ENCODE peak calls at places on chromosomes 11 and 22, in six cellular contexts. One of them, this sample, is unnamed.
A peak's percentile ranks its signal among the peaks of the same experiment; 100 is the strongest.

GRCh38 chr22:22901578-22902218 is 14.1 kb downstream of the IGLL5 start:
- DNase-seq in transverse colon: no peak
- DNase-seq in adrenal gland: no peak
- DNase-seq in K562: peak; percentile 60
- DNase-seq in A549: no peak
- DNase-seq in OCI-LY7: no peak
- DNase-seq in this sample: no peak

GRCh38 chr11:92828576-92828975 is 140.9 kb upstream of the MTNR1B start:
- DNase-seq in A549: no peak
- DNase-seq in OCI-LY7: no peak
- DNase-seq in K562: no peak
- DNase-seq in transverse colon: no peak
- DNase-seq in adrenal gland: no peak
- DNase-seq in this sample: peak; percentile 72

GRCh38 chr11:87315229-87315628 is 277.5 kb downstream of the TMEM135 start:
- DNase-seq in transverse colon: no peak
- DNase-seq in adrenal gland: no peak
- DNase-seq in A549: no peak
- DNase-seq in K562: no peak
- DNase-seq in OCI-LY7: no peak
- DNase-seq in this sample: no peak

GRCh38 chr11:47270331-47271271 is 668 bp downstream of the MADD start:
- DNase-seq in A549: peak; percentile 44
- DNase-seq in K562: peak; percentile 67
- DNase-seq in transverse colon: peak; percentile 34
- DNase-seq in OCI-LY7: peak; percentile 55
- DNase-seq in adrenal gland: peak; percentile 67
- DNase-seq in this sample: peak; percentile 42

GRCh38 chr11:86303257-86303656 is 1.2 kb downstream of the HIKESHI start:
- DNase-seq in K562: no peak
- DNase-seq in A549: no peak
- DNase-seq in adrenal gland: no peak
- DNase-seq in transverse colon: no peak
- DNase-seq in OCI-LY7: no peak
- DNase-seq in this sample: no peak

GRCh38 chr22:49136041-49136815 is 691.4 kb downstream of the BRD1 start:
- DNase-seq in adrenal gland: no peak
- DNase-seq in transverse colon: no peak
- DNase-seq in K562: no peak
- DNase-seq in A549: no peak
- DNase-seq in OCI-LY7: no peak
- DNase-seq in this sample: no peak

GRCh38 chr11:123561046-123561781 is 93.2 kb downstream of the SCN3B start:
- DNase-seq in OCI-LY7: no peak
- DNase-seq in A549: no peak
- DNase-seq in adrenal gland: peak; percentile 76
- DNase-seq in K562: no peak
- DNase-seq in transverse colon: no peak
- DNase-seq in this sample: peak; percentile 80

GRCh38 chr11:121351089-121351488 is 58.5 kb downstream of the SC5D start:
- DNase-seq in transverse colon: no peak
- DNase-seq in adrenal gland: no peak
- DNase-seq in K562: no peak
- DNase-seq in A549: no peak
- DNase-seq in OCI-LY7: no peak
- DNase-seq in this sample: no peak

GRCh38 chr11:134584001-134584561 is 172.0 kb upstream of the B3GAT1 start:
- DNase-seq in OCI-LY7: no peak
- DNase-seq in K562: no peak
- DNase-seq in transverse colon: no peak
- DNase-seq in adrenal gland: peak; percentile 22
- DNase-seq in A549: no peak
- DNase-seq in this sample: no peak

GRCh38 chr11:17019231-17019630 is 5.0 kb upstream of the PLEKHA7 start:
- DNase-seq in A549: no peak
- DNase-seq in K562: no peak
- DNase-seq in OCI-LY7: no peak
- DNase-seq in transverse colon: no peak
- DNase-seq in adrenal gland: no peak
- DNase-seq in this sample: no peak

GRCh38 chr11:123211134-123211879 is 16.3 kb upstream of the CLMP start:
- DNase-seq in K562: no peak
- DNase-seq in adrenal gland: no peak
- DNase-seq in transverse colon: no peak
- DNase-seq in OCI-LY7: no peak
- DNase-seq in A549: no peak
- DNase-seq in this sample: no peak

GRCh38 chr11:95076416-95076815 is 9.7 kb downstream of the SRSF8 start:
- DNase-seq in K562: no peak
- DNase-seq in adrenal gland: peak; percentile 38
- DNase-seq in OCI-LY7: no peak
- DNase-seq in A549: no peak
- DNase-seq in transverse colon: no peak
- DNase-seq in this sample: no peak

GRCh38 chr11:21927628-21928027 is 265.3 kb upstream of the ANO5 start:
- DNase-seq in OCI-LY7: no peak
- DNase-seq in transverse colon: no peak
- DNase-seq in adrenal gland: peak; percentile 20
- DNase-seq in A549: no peak
- DNase-seq in K562: no peak
- DNase-seq in this sample: no peak

GRCh38 chr11:75212463-75212862 is 28.1 kb upstream of the TPBGL start:
- DNase-seq in A549: no peak
- DNase-seq in K562: no peak
- DNase-seq in OCI-LY7: no peak
- DNase-seq in transverse colon: no peak
- DNase-seq in adrenal gland: no peak
- DNase-seq in this sample: no peak

GRCh38 chr22:20033045-20033706 is 12.3 kb downstream of the TANGO2 start:
- DNase-seq in adrenal gland: peak; percentile 96
- DNase-seq in A549: no peak
- DNase-seq in K562: no peak
- DNase-seq in OCI-LY7: no peak
- DNase-seq in transverse colon: no peak
- DNase-seq in this sample: no peak

GRCh38 chr11:56152333-56152732 is 7.8 kb downstream of the OR8K5 start:
- DNase-seq in K562: no peak
- DNase-seq in A549: no peak
- DNase-seq in OCI-LY7: no peak
- DNase-seq in transverse colon: no peak
- DNase-seq in adrenal gland: no peak
- DNase-seq in this sample: no peak

GRCh38 chr11:119999220-119999619 is 138.7 kb downstream of the TRIM29 start:
- DNase-seq in OCI-LY7: peak; percentile 13
- DNase-seq in adrenal gland: no peak
- DNase-seq in A549: no peak
- DNase-seq in K562: no peak
- DNase-seq in transverse colon: no peak
- DNase-seq in this sample: no peak

GRCh38 chr11:5364214-5364613 is 12.9 kb downstream of the OR51B6 start:
- DNase-seq in K562: no peak
- DNase-seq in OCI-LY7: no peak
- DNase-seq in A549: no peak
- DNase-seq in adrenal gland: no peak
- DNase-seq in transverse colon: no peak
- DNase-seq in this sample: no peak

GRCh38 chr11:117090111-117090706 is 8.0 kb downstream of the SIK3 start:
- DNase-seq in transverse colon: no peak
- DNase-seq in adrenal gland: no peak
- DNase-seq in OCI-LY7: no peak
- DNase-seq in A549: no peak
- DNase-seq in K562: no peak
- DNase-seq in this sample: no peak

GRCh38 chr11:59009661-59010060 is 70.4 kb downstream of the GLYATL1 start:
- DNase-seq in A549: no peak
- DNase-seq in OCI-LY7: peak; percentile 63
- DNase-seq in adrenal gland: no peak
- DNase-seq in transverse colon: no peak
- DNase-seq in K562: no peak
- DNase-seq in this sample: no peak

GRCh38 chr11:123434911-123435310 is 4.8 kb downstream of the GRAMD1B start:
- DNase-seq in K562: no peak
- DNase-seq in A549: no peak
- DNase-seq in adrenal gland: no peak
- DNase-seq in transverse colon: no peak
- DNase-seq in OCI-LY7: no peak
- DNase-seq in this sample: no peak

GRCh38 chr11:119196833-119197483 is 9.2 kb upstream of the CBL start:
- DNase-seq in K562: peak; percentile 75
- DNase-seq in transverse colon: peak; percentile 75
- DNase-seq in adrenal gland: peak; percentile 72
- DNase-seq in A549: peak; percentile 80
- DNase-seq in OCI-LY7: peak; percentile 89
- DNase-seq in this sample: peak; percentile 76

GRCh38 chr22:45860201-45860600 is 116.8 kb downstream of the WNT7B start:
- DNase-seq in OCI-LY7: no peak
- DNase-seq in K562: no peak
- DNase-seq in transverse colon: no peak
- DNase-seq in A549: no peak
- DNase-seq in adrenal gland: no peak
- DNase-seq in this sample: no peak

GRCh38 chr11:104161751-104162450 is 2.0 kb downstream of the PDGFD start:
- DNase-seq in adrenal gland: no peak
- DNase-seq in K562: no peak
- DNase-seq in A549: no peak
- DNase-seq in transverse colon: no peak
- DNase-seq in OCI-LY7: no peak
- DNase-seq in this sample: no peak
- H3K4me1 ChIP-seq in adrenal gland: peaks cover 18% of the 10 kb centered on the region
- H3K4me1 ChIP-seq in K562: no peaks in the 10 kb centered on the region
- H3K4me1 ChIP-seq in A549: peaks cover 36% of the 10 kb centered on the region
- H3K4me1 ChIP-seq in transverse colon: peaks cover 7% of the 10 kb centered on the region
- H3K4me1 ChIP-seq in OCI-LY7: peaks cover 19% of the 10 kb centered on the region
- H3K4me1 ChIP-seq in this sample: no peaks in the 10 kb centered on the region

GRCh38 chr11:81237139-81237538 is 1496.5 kb downstream of the FAM181B start:
- DNase-seq in OCI-LY7: peak; percentile 19
- DNase-seq in transverse colon: no peak
- DNase-seq in A549: no peak
- DNase-seq in K562: no peak
- DNase-seq in adrenal gland: no peak
- DNase-seq in this sample: no peak
- TF ChIP-seq CTCF in OCI-LY7: peak; percentile 66
- TF ChIP-seq CTCF in transverse colon: peak; percentile 7
- TF ChIP-seq CTCF in A549: peak; percentile 29
- TF ChIP-seq CTCF in K562: no peak
- TF ChIP-seq CTCF in adrenal gland: peak; percentile 62
- TF ChIP-seq CTCF in this sample: peak; percentile 25

GRCh38 chr11:125264091-125265022 is 99.8 kb downstream of the PKNOX2 start:
- DNase-seq in transverse colon: no peak
- DNase-seq in A549: no peak
- DNase-seq in OCI-LY7: no peak
- DNase-seq in adrenal gland: no peak
- DNase-seq in K562: no peak
- DNase-seq in this sample: no peak
- H3K4me3 ChIP-seq in transverse colon: no peak overlapping the region
- H3K4me3 ChIP-seq in A549: no peak overlapping the region
- H3K4me3 ChIP-seq in OCI-LY7: no peak overlapping the region
- H3K4me3 ChIP-seq in adrenal gland: no peak overlapping the region
- H3K4me3 ChIP-seq in K562: no peak overlapping the region
- H3K4me3 ChIP-seq in this sample: no peak overlapping the region

GRCh38 chr11:9571766-9572120 is 1.7 kb upstream of the WEE1 start:
- DNase-seq in adrenal gland: no peak
- DNase-seq in transverse colon: no peak
- DNase-seq in OCI-LY7: no peak
- DNase-seq in K562: no peak
- DNase-seq in A549: no peak
- DNase-seq in this sample: no peak

GRCh38 chr11:9571071-9571765 is 2.3 kb upstream of the WEE1 start:
- DNase-seq in OCI-LY7: peak; percentile 58
- DNase-seq in adrenal gland: no peak
- DNase-seq in K562: no peak
- DNase-seq in A549: no peak
- DNase-seq in transverse colon: no peak
- DNase-seq in this sample: no peak

GRCh38 chr11:9568854-9569587 is 4.4 kb upstream of the WEE1 start:
- DNase-seq in K562: no peak
- DNase-seq in A549: peak; percentile 50
- DNase-seq in OCI-LY7: peak; percentile 63
- DNase-seq in adrenal gland: no peak
- DNase-seq in transverse colon: peak; percentile 86
- DNase-seq in this sample: no peak

GRCh38 chr11:9569588-9570164 is 3.8 kb upstream of the WEE1 start:
- DNase-seq in adrenal gland: no peak
- DNase-seq in OCI-LY7: no peak
- DNase-seq in transverse colon: no peak
- DNase-seq in A549: no peak
- DNase-seq in K562: no peak
- DNase-seq in this sample: no peak

DNA sequence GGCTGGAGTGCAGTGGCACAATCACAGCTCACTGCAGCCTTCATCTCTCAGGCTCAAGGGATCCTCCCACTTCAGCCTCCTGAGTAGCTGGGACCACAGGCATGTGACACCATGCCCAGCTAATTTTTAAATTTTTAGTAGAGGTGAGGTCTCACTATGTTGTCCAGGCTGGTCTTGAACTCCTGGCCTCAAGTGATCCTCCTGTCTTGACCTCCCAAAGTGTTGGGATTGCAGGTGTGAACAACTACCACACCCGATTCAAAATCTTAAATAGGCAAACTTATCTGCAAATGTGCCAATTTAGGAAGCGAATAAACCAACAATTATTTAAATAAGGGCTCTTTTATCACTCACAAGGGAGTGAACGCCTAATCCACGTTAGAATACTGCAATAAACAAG is 3.2 kb upstream of the WEE1 start:
- DNase-seq in K562: no peak
- DNase-seq in OCI-LY7: no peak
- DNase-seq in adrenal gland: no peak
- DNase-seq in transverse colon: no peak
- DNase-seq in A549: no peak
- DNase-seq in this sample: no peak
- H3K4me1 ChIP-seq in K562: peaks cover 35% of the 10 kb centered on the region
- H3K4me1 ChIP-seq in OCI-LY7: peaks cover 46% of the 10 kb centered on the region
- H3K4me1 ChIP-seq in adrenal gland: peaks cover 26% of the 10 kb centered on the region
- H3K4me1 ChIP-seq in transverse colon: peaks cover 59% of the 10 kb centered on the region
- H3K4me1 ChIP-seq in A549: peaks cover 57% of the 10 kb centered on the region
- H3K4me1 ChIP-seq in this sample: peaks cover 9% of the 10 kb centered on the region

GRCh38 chr22:27900153-27900552 is 18.9 kb downstream of the PITPNB start:
- DNase-seq in transverse colon: no peak
- DNase-seq in A549: no peak
- DNase-seq in OCI-LY7: no peak
- DNase-seq in adrenal gland: no peak
- DNase-seq in K562: no peak
- DNase-seq in this sample: no peak
- TF ChIP-seq CTCF in transverse colon: no peak
- TF ChIP-seq CTCF in A549: no peak
- TF ChIP-seq CTCF in OCI-LY7: no peak
- TF ChIP-seq CTCF in adrenal gland: no peak
- TF ChIP-seq CTCF in K562: no peak
- TF ChIP-seq CTCF in this sample: no peak